ENCODE peak calls at places on chromosomes 16 and 17, in six cellular contexts. One of them, this sample, is unnamed.

GRCh38 chr16:70715860-70716357 is 30.1 kb upstream of the MTSS2 start:
- DNase-seq in NAMALWA: no peak
- DNase-seq in ovary: peak; percentile 59
- DNase-seq in NCI-H748 treated with DMSO at 0.1 percent for 48 hours: no peak
- DNase-seq in EH: peak; percentile 86
- DNase-seq in right atrium auricular region: no peak
- DNase-seq in this sample: no peak

GRCh38 chr17:29568331-29569244 is at the start of gene TP53I13:
- DNase-seq in NCI-H748 treated with DMSO at 0.1 percent for 48 hours: peak; percentile 86
- DNase-seq in ovary: peak; percentile 90
- DNase-seq in NAMALWA: peak; percentile 88
- DNase-seq in EH: peak; percentile 79
- DNase-seq in right atrium auricular region: peak; percentile 84
- DNase-seq in this sample: peak; percentile 59

GRCh38 chr16:84552135-84552534 is 47.7 kb upstream of the MEAK7 start:
- DNase-seq in EH: no peak
- DNase-seq in right atrium auricular region: no peak
- DNase-seq in NAMALWA: no peak
- DNase-seq in NCI-H748 treated with DMSO at 0.1 percent for 48 hours: no peak
- DNase-seq in ovary: no peak
- DNase-seq in this sample: no peak

GRCh38 chr17:60165976-60166375 is 16.2 kb downstream of the CA4 start:
- DNase-seq in right atrium auricular region: no peak
- DNase-seq in NCI-H748 treated with DMSO at 0.1 percent for 48 hours: no peak
- DNase-seq in ovary: no peak
- DNase-seq in EH: no peak
- DNase-seq in NAMALWA: no peak
- DNase-seq in this sample: no peak

GRCh38 chr17:16945141-16945493 is 26.8 kb downstream of the TNFRSF13B start:
- DNase-seq in NAMALWA: no peak
- DNase-seq in NCI-H748 treated with DMSO at 0.1 percent for 48 hours: no peak
- DNase-seq in right atrium auricular region: no peak
- DNase-seq in ovary: no peak
- DNase-seq in EH: no peak
- DNase-seq in this sample: no peak

GRCh38 chr16:78596996-78597422 is 497.6 kb downstream of the WWOX start:
- DNase-seq in NAMALWA: no peak
- DNase-seq in NCI-H748 treated with DMSO at 0.1 percent for 48 hours: no peak
- DNase-seq in EH: no peak
- DNase-seq in ovary: no peak
- DNase-seq in right atrium auricular region: no peak
- DNase-seq in this sample: no peak

GRCh38 chr17:18004901-18005305 is 32.2 kb downstream of the DRC3 start:
- DNase-seq in NAMALWA: no peak
- DNase-seq in right atrium auricular region: no peak
- DNase-seq in NCI-H748 treated with DMSO at 0.1 percent for 48 hours: no peak
- DNase-seq in EH: no peak
- DNase-seq in ovary: no peak
- DNase-seq in this sample: no peak

GRCh38 chr17:58281511-58282011 is 826 bp upstream of the MPO start:
- DNase-seq in EH: no peak
- DNase-seq in NCI-H748 treated with DMSO at 0.1 percent for 48 hours: no peak
- DNase-seq in NAMALWA: no peak
- DNase-seq in right atrium auricular region: peak; percentile 28
- DNase-seq in ovary: no peak
- DNase-seq in this sample: no peak

GRCh38 chr17:48553190-48553547 is 8.3 kb upstream of the HOXB2 start:
- DNase-seq in NAMALWA: no peak
- DNase-seq in ovary: no peak
- DNase-seq in NCI-H748 treated with DMSO at 0.1 percent for 48 hours: no peak
- DNase-seq in right atrium auricular region: no peak
- DNase-seq in EH: no peak
- DNase-seq in this sample: no peak

GRCh38 chr17:45429338-45430005 is 3.2 kb downstream of the ARHGAP27 start:
- DNase-seq in NAMALWA: no peak
- DNase-seq in EH: no peak
- DNase-seq in ovary: no peak
- DNase-seq in right atrium auricular region: no peak
- DNase-seq in NCI-H748 treated with DMSO at 0.1 percent for 48 hours: peak; percentile 28
- DNase-seq in this sample: no peak

This sample was measured in brain microvascular endothelial cell.